ENCODE peak calls at places on chromosome 18, in nine cellular contexts. One of them, this sample, is unnamed. For H3K9me3, the result is how much of the 10 kb centered on the place peaks cover.

GRCh38 chr18:32093523-32093922 is 1.8 kb downstream of the RNF138 start:
- DNase-seq in thoracic aorta: no peak
- DNase-seq in Peyer's patch: no peak
- DNase-seq in GM23248: no peak
- DNase-seq in endodermal cell: no peak
- DNase-seq in effector memory CD4-positive, alpha-beta T cell: no peak
- DNase-seq in right atrium auricular region: no peak
- DNase-seq in transverse colon: peak
- DNase-seq in tibial artery: no peak
- DNase-seq in this sample: no peak

GRCh38 chr18:32244863-32245262 is 55.0 kb downstream of the MEP1B start:
- DNase-seq in thoracic aorta: no peak
- DNase-seq in Peyer's patch: no peak
- DNase-seq in GM23248: no peak
- DNase-seq in endodermal cell: no peak
- DNase-seq in effector memory CD4-positive, alpha-beta T cell: no peak
- DNase-seq in right atrium auricular region: no peak
- DNase-seq in transverse colon: no peak
- DNase-seq in tibial artery: no peak
- DNase-seq in this sample: no peak

GRCh38 chr18:67386028-67386427 is 130.5 kb downstream of the DSEL start:
- DNase-seq in thoracic aorta: no peak
- DNase-seq in Peyer's patch: no peak
- DNase-seq in GM23248: peak
- DNase-seq in endodermal cell: no peak
- DNase-seq in effector memory CD4-positive, alpha-beta T cell: no peak
- DNase-seq in right atrium auricular region: no peak
- DNase-seq in transverse colon: no peak
- DNase-seq in tibial artery: no peak
- DNase-seq in this sample: no peak

GRCh38 chr18:21090680-21091079 is 20.9 kb downstream of the ROCK1 start:
- DNase-seq in thoracic aorta: no peak
- DNase-seq in Peyer's patch: no peak
- DNase-seq in GM23248: no peak
- DNase-seq in endodermal cell: no peak
- DNase-seq in effector memory CD4-positive, alpha-beta T cell: no peak
- DNase-seq in right atrium auricular region: no peak
- DNase-seq in transverse colon: no peak
- DNase-seq in tibial artery: no peak
- DNase-seq in this sample: no peak

GRCh38 chr18:48719988-48720654 is 181.3 kb downstream of the CTIF start:
- DNase-seq in thoracic aorta: no peak
- DNase-seq in Peyer's patch: no peak
- DNase-seq in GM23248: peak
- DNase-seq in endodermal cell: no peak
- DNase-seq in effector memory CD4-positive, alpha-beta T cell: no peak
- DNase-seq in right atrium auricular region: no peak
- DNase-seq in transverse colon: no peak
- DNase-seq in tibial artery: no peak
- DNase-seq in this sample: no peak

GRCh38 chr18:21243041-21243431 is 1.0 kb downstream of the GREB1L start:
- DNase-seq in thoracic aorta: no peak
- DNase-seq in Peyer's patch: no peak
- DNase-seq in GM23248: peak
- DNase-seq in endodermal cell: peak
- DNase-seq in effector memory CD4-positive, alpha-beta T cell: no peak
- DNase-seq in right atrium auricular region: no peak
- DNase-seq in transverse colon: peak
- DNase-seq in tibial artery: no peak
- DNase-seq in this sample: no peak

GRCh38 chr18:45588831-45589558 is 26.3 kb upstream of the SLC14A2 start:
- DNase-seq in thoracic aorta: no peak
- DNase-seq in Peyer's patch: no peak
- DNase-seq in GM23248: peak
- DNase-seq in endodermal cell: no peak
- DNase-seq in effector memory CD4-positive, alpha-beta T cell: no peak
- DNase-seq in right atrium auricular region: no peak
- DNase-seq in transverse colon: no peak
- DNase-seq in tibial artery: no peak
- DNase-seq in this sample: no peak

GRCh38 chr18:75364512-75364911 is 63.0 kb downstream of the SMIM21 start:
- DNase-seq in thoracic aorta: no peak
- DNase-seq in Peyer's patch: no peak
- DNase-seq in GM23248: no peak
- DNase-seq in endodermal cell: no peak
- DNase-seq in effector memory CD4-positive, alpha-beta T cell: no peak
- DNase-seq in right atrium auricular region: no peak
- DNase-seq in transverse colon: no peak
- DNase-seq in tibial artery: no peak
- DNase-seq in this sample: peak

GRCh38 chr18:9204659-9205058 is 68.1 kb downstream of the ANKRD12 start:
- DNase-seq in thoracic aorta: no peak
- DNase-seq in Peyer's patch: no peak
- DNase-seq in GM23248: no peak
- DNase-seq in endodermal cell: no peak
- DNase-seq in effector memory CD4-positive, alpha-beta T cell: no peak
- DNase-seq in right atrium auricular region: no peak
- DNase-seq in transverse colon: no peak
- DNase-seq in tibial artery: no peak
- DNase-seq in this sample: no peak

GRCh38 chr18:27985800-27986199 is 191.1 kb downstream of the CDH2 start:
- DNase-seq in thoracic aorta: no peak
- DNase-seq in Peyer's patch: no peak
- DNase-seq in GM23248: no peak
- DNase-seq in endodermal cell: no peak
- DNase-seq in effector memory CD4-positive, alpha-beta T cell: no peak
- DNase-seq in right atrium auricular region: no peak
- DNase-seq in transverse colon: no peak
- DNase-seq in tibial artery: no peak
- DNase-seq in this sample: no peak

GRCh38 chr18:50099725-50100414 is 95.1 kb downstream of the MYO5B start:
- DNase-seq in thoracic aorta: no peak
- DNase-seq in Peyer's patch: no peak
- DNase-seq in GM23248: peak
- DNase-seq in endodermal cell: peak
- DNase-seq in effector memory CD4-positive, alpha-beta T cell: no peak
- DNase-seq in right atrium auricular region: no peak
- DNase-seq in transverse colon: no peak
- DNase-seq in tibial artery: no peak
- DNase-seq in this sample: no peak

GRCh38 chr18:27843783-27844415 is 333.0 kb downstream of the CDH2 start:
- DNase-seq in thoracic aorta: no peak
- DNase-seq in Peyer's patch: no peak
- DNase-seq in GM23248: peak
- DNase-seq in endodermal cell: no peak
- DNase-seq in effector memory CD4-positive, alpha-beta T cell: no peak
- DNase-seq in right atrium auricular region: no peak
- DNase-seq in transverse colon: no peak
- DNase-seq in tibial artery: no peak
- DNase-seq in this sample: no peak

DNA sequence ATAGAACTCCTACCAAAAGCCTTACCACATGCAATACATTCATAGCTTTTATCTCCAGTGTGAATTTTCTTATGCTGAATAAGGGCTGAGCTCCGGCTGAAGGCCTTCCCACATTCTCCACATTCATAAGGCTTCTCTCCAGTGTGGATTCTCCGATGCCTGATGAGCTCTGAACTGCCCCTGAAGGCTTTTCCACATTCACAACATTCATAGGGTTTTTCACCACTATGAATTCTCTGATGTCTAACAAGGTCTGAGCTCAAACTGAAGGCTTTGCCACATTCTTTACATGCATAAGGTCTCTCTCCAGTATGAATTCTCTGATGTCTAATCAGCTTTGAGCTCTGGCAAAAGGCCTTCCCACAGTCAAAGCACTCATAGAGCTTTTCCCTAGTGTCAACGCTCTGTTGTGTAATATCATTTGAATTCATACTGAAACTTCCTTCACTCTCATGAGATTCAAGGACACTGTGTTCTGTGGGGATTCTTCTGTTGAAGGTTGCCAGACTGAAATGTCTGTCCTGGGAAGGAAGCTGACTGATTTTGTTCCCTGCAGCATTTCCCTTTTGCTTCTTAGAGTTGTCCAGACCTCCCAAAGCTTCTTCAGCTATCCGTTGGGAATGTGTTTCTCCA is 12.9 kb downstream of the ZNF397 start:
- DNase-seq in thoracic aorta: no peak
- DNase-seq in Peyer's patch: no peak
- DNase-seq in GM23248: no peak
- DNase-seq in endodermal cell: no peak
- DNase-seq in effector memory CD4-positive, alpha-beta T cell: no peak
- DNase-seq in right atrium auricular region: no peak
- DNase-seq in transverse colon: no peak
- DNase-seq in tibial artery: no peak
- DNase-seq in this sample: no peak
- H3K9me3 ChIP-seq in thoracic aorta: under half
- H3K9me3 ChIP-seq in Peyer's patch: under half
- H3K9me3 ChIP-seq in GM23248: under half
- H3K9me3 ChIP-seq in endodermal cell: half or more
- H3K9me3 ChIP-seq in effector memory CD4-positive, alpha-beta T cell: under half
- H3K9me3 ChIP-seq in right atrium auricular region: under half
- H3K9me3 ChIP-seq in transverse colon: under half
- H3K9me3 ChIP-seq in tibial artery: under half
- H3K9me3 ChIP-seq in this sample: under half

GRCh38 chr18:77100751-77101355 is 31.7 kb downstream of the MBP start:
- DNase-seq in thoracic aorta: no peak
- DNase-seq in Peyer's patch: no peak
- DNase-seq in GM23248: peak
- DNase-seq in endodermal cell: no peak
- DNase-seq in effector memory CD4-positive, alpha-beta T cell: peak
- DNase-seq in right atrium auricular region: no peak
- DNase-seq in transverse colon: no peak
- DNase-seq in tibial artery: no peak
- DNase-seq in this sample: no peak
- H3K4me3 ChIP-seq in thoracic aorta: peak
- H3K4me3 ChIP-seq in Peyer's patch: no peak
- H3K4me3 ChIP-seq in GM23248: peak
- H3K4me3 ChIP-seq in endodermal cell: no peak
- H3K4me3 ChIP-seq in effector memory CD4-positive, alpha-beta T cell: peak
- H3K4me3 ChIP-seq in right atrium auricular region: no peak
- H3K4me3 ChIP-seq in transverse colon: no peak
- H3K4me3 ChIP-seq in tibial artery: no peak
- H3K4me3 ChIP-seq in this sample: peak

GRCh38 chr18:35311506-35311905 is 21.5 kb upstream of the ZSCAN30 start:
- DNase-seq in thoracic aorta: no peak
- DNase-seq in Peyer's patch: no peak
- DNase-seq in GM23248: peak
- DNase-seq in endodermal cell: no peak
- DNase-seq in effector memory CD4-positive, alpha-beta T cell: no peak
- DNase-seq in right atrium auricular region: no peak
- DNase-seq in transverse colon: no peak
- DNase-seq in tibial artery: no peak
- DNase-seq in this sample: no peak
- H3K9me3 ChIP-seq in thoracic aorta: under half
- H3K9me3 ChIP-seq in Peyer's patch: under half
- H3K9me3 ChIP-seq in GM23248: under half
- H3K9me3 ChIP-seq in endodermal cell: under half
- H3K9me3 ChIP-seq in effector memory CD4-positive, alpha-beta T cell: under half
- H3K9me3 ChIP-seq in right atrium auricular region: under half
- H3K9me3 ChIP-seq in transverse colon: under half
- H3K9me3 ChIP-seq in tibial artery: under half
- H3K9me3 ChIP-seq in this sample: half or more

DNA sequence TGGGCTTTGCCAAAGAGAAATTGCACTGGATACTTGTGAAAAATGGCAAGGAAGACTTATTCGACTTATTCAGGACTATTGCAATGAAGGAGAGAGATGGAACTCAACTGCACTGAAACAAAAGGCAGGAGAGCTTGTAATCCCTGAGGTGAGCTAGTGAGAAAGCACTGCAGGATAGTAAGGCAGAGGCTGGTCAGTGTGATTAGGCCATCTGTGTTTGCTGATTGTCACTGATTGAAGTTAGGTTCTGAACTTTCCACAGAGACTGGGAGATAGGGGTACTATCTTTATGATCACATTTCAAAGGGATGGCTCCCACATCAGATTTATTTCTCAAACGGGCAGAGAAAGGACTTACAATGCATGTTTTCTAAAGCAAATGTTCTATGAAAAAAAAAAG is 82.9 kb downstream of the SERPINB8 start:
- DNase-seq in thoracic aorta: no peak
- DNase-seq in Peyer's patch: no peak
- DNase-seq in GM23248: no peak
- DNase-seq in endodermal cell: no peak
- DNase-seq in effector memory CD4-positive, alpha-beta T cell: no peak
- DNase-seq in right atrium auricular region: no peak
- DNase-seq in transverse colon: no peak
- DNase-seq in tibial artery: no peak
- DNase-seq in this sample: no peak
- H3K4me3 ChIP-seq in thoracic aorta: no peak
- H3K4me3 ChIP-seq in Peyer's patch: no peak
- H3K4me3 ChIP-seq in GM23248: no peak
- H3K4me3 ChIP-seq in endodermal cell: no peak
- H3K4me3 ChIP-seq in effector memory CD4-positive, alpha-beta T cell: no peak
- H3K4me3 ChIP-seq in right atrium auricular region: no peak
- H3K4me3 ChIP-seq in transverse colon: no peak
- H3K4me3 ChIP-seq in tibial artery: no peak
- H3K4me3 ChIP-seq in this sample: no peak

This sample was measured in CD4-positive, CD25-positive, alpha-beta regulatory T cell.